ENCODE peak calls at places on chromosome 21, in seven cellular contexts. E, R, D, N, C, V and Q are unnamed samples.
A peak's percentile ranks its signal among the peaks of the same experiment; 100 is the strongest.

GRCh38 chr21:42297372-42297771 is 17.8 kb downstream of the TFF3 start:
- DNase-seq in E (no peak), D (no peak), R (no peak), N (no peak), V (no peak), C (no peak), Q (no peak)

GRCh38 chr21:42107177-42107880 is 36.2 kb downstream of the UMODL1 start:
- DNase-seq in R (no peak), V (no peak), E (no peak), D (peak; percentile 56), N (no peak), C (peak; percentile 78), Q (peak; percentile 46)

GRCh38 chr21:36425286-36425685 is 40.1 kb downstream of the CHAF1B start:
- DNase-seq in D (no peak), V (peak; percentile 39), R (no peak), N (no peak), E (peak; percentile 84), C (no peak), Q (no peak)

GRCh38 chr21:31204801-31205200 is 139.3 kb downstream of the TIAM1 start:
- DNase-seq in C (no peak), R (no peak), V (no peak), E (no peak), N (peak; percentile 75), D (no peak), Q (no peak)

GRCh38 chr21:34511787-34512451 is at the start of gene KCNE1:
- DNase-seq in R (no peak), D (no peak), N (peak; percentile 36), V (no peak), C (no peak), E (no peak), Q (no peak)

GRCh38 chr21:35159881-35160280 is 110.8 kb upstream of the RUNX1 start:
- DNase-seq in C (no peak), E (peak; percentile 66), D (no peak), N (no peak), R (no peak), V (peak; percentile 71), Q (no peak)

GRCh38 chr21:17348357-17348756 is 164.5 kb upstream of the CXADR start:
- DNase-seq in R (no peak), C (no peak), V (no peak), D (no peak), N (no peak), E (no peak), Q (no peak)

GRCh38 chr21:34580181-34580700 is 34.7 kb downstream of the RCAN1 start:
- DNase-seq in C (no peak), D (no peak), V (no peak), R (no peak), E (no peak), N (peak; percentile 94), Q (no peak)

GRCh38 chr21:42125571-42126544 is 54.7 kb downstream of the UMODL1 start:
- DNase-seq in D (peak; percentile 43), R (no peak), V (peak; percentile 30), C (no peak), N (peak; percentile 33), E (peak; percentile 59), Q (peak; percentile 52)

GRCh38 chr21:34670220-34670961 is 1.6 kb downstream of the CLIC6 start:
- DNase-seq in R (peak; percentile 23), V (peak; percentile 26), D (peak; percentile 67), C (peak; percentile 73), E (no peak), N (peak; percentile 16), Q (peak; percentile 66)

GRCh38 chr21:46545911-46546310 is 59.0 kb downstream of the S100B start:
- DNase-seq in V (no peak), C (no peak), D (no peak), E (no peak), N (no peak), R (no peak), Q (no peak)

GRCh38 chr21:18403685-18404084 is at the start of gene TMPRSS15:
- DNase-seq in R (no peak), C (no peak), E (no peak), N (no peak), D (no peak), V (no peak), Q (no peak)

GRCh38 chr21:40070871-40071270 is 203.6 kb downstream of the PCP4 start:
- DNase-seq in V (no peak), R (no peak), D (no peak), N (peak; percentile 34), C (no peak), E (no peak), Q (no peak)

GRCh38 chr21:43302356-43302700 is 124.6 kb downstream of the SIK1 start:
- DNase-seq in E (no peak), R (no peak), C (no peak), D (no peak), N (no peak), V (no peak), Q (no peak)

GRCh38 chr21:42262826-42263225 is 43.9 kb downstream of the ABCG1 start:
- DNase-seq in D (no peak), V (peak; percentile 53), N (peak; percentile 8), E (peak; percentile 24), R (no peak), C (no peak), Q (peak; percentile 53)

GRCh38 chr21:34498623-34499022 is 13.4 kb downstream of the KCNE1 start:
- DNase-seq in V (peak; percentile 71), C (no peak), N (no peak), R (no peak), E (peak; percentile 38), D (no peak), Q (no peak)

GRCh38 chr21:35390013-35390776 is 341.1 kb upstream of the RUNX1 start:
- DNase-seq in D (no peak), C (no peak), V (peak; percentile 68), R (no peak), E (peak; percentile 79), N (no peak), Q (no peak)

GRCh38 chr21:28229811-28230210 is 762.9 kb downstream of the LTN1 start:
- DNase-seq in N (peak; percentile 60), E (peak; percentile 93), D (no peak), C (no peak), V (peak; percentile 83), R (no peak), Q (no peak)

GRCh38 chr21:41566500-41567014 is 58.6 kb upstream of the TMPRSS2 start:
- DNase-seq in E (no peak), V (no peak), C (no peak), N (no peak), D (no peak), R (no peak), Q (no peak)

GRCh38 chr21:15741510-15741909 is 11.7 kb downstream of the USP25 start:
- DNase-seq in N (peak; percentile 69), C (no peak), D (no peak), R (no peak), E (peak; percentile 67), V (no peak), Q (no peak)

GRCh38 chr21:15743593-15743992 is 13.8 kb downstream of the USP25 start:
- DNase-seq in R (no peak), C (no peak), D (no peak), E (no peak), N (peak; percentile 18), V (no peak), Q (no peak)

GRCh38 chr21:15742694-15743093 is 12.9 kb downstream of the USP25 start:
- DNase-seq in V (no peak), D (peak; percentile 43), N (no peak), R (no peak), C (no peak), E (no peak), Q (no peak)

GRCh38 chr21:15742052-15742451 is 12.3 kb downstream of the USP25 start:
- DNase-seq in D (no peak), N (no peak), R (no peak), E (peak; percentile 12), C (no peak), V (peak; percentile 16), Q (no peak)

DNA sequence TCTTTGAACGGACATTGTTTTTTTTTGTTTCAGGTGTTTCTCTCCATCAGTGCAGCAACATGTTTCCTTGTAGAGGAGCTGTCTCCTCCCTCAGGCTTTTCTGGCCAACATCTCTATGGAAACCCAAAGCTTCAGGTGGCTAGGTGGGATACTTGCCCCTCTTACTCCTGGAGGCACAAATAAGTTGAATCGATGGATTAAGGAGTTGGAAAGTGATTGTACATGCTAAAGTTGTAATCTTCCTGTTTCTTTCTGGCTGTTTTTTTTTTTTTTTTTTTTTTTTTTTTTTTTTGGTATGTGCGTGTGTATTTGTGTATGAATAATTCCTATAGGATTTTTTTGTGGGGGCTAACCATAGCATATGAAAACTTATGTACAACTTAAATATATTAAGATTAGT is 10.6 kb downstream of the USP25 start:
- DNase-seq in R (no peak), D (no peak), C (no peak), E (no peak), V (no peak), N (no peak), Q (no peak)
- H2AK5ac ChIP-seq in R (no peak overlapping the region), D (no peak overlapping the region), C (no peak overlapping the region), E (no peak overlapping the region), V (no peak overlapping the region), N (peak overlapping the region; percentile 63), Q (no peak overlapping the region)

GRCh38 chr21:33058468-33059318 is 11.2 kb upstream of the OLIG1 start:
- DNase-seq in D (no peak), N (no peak), V (no peak), R (no peak), E (no peak), C (no peak), Q (no peak)
- H3K4me1 ChIP-seq in D (no peaks in the 10 kb centered on the region), N (no peaks in the 10 kb centered on the region), V (no peaks in the 10 kb centered on the region), R (no peaks in the 10 kb centered on the region), E (no peaks in the 10 kb centered on the region), C (no peaks in the 10 kb centered on the region), Q (no peaks in the 10 kb centered on the region)

GRCh38 chr21:8989261-8989882 is 1532.0 kb upstream of the TPTE start:
- DNase-seq in V (no peak), N (no peak), R (no peak), D (no peak), E (no peak), C (no peak), Q (no peak)
- H2AK5ac ChIP-seq in V (no peak overlapping the region), N (no peak overlapping the region), R (no peak overlapping the region), D (no peak overlapping the region), E (no peak overlapping the region), C (no peak overlapping the region), Q (no peak overlapping the region)

GRCh38 chr21:37917612-37918011 is 1.4 kb upstream of the KCNJ6 start:
- DNase-seq in D (no peak), N (peak; percentile 69), C (no peak), R (no peak), V (peak; percentile 69), E (peak; percentile 87), Q (no peak)

GRCh38 chr21:37915941-37916794 is at the start of gene KCNJ6:
- DNase-seq in V (peak; percentile 75), C (peak; percentile 91), R (peak; percentile 77), N (peak; percentile 64), E (peak; percentile 52), D (peak; percentile 87), Q (peak; percentile 85)

GRCh38 chr21:37915516-37915915 is 741 bp downstream of the KCNJ6 start:
- DNase-seq in V (no peak), C (peak; percentile 65), R (no peak), E (no peak), N (no peak), D (peak; percentile 43), Q (peak; percentile 7)

GRCh38 chr21:37916795-37917142 is 512 bp upstream of the KCNJ6 start:
- DNase-seq in E (no peak), R (peak; percentile 43), C (peak; percentile 89), N (peak; percentile 9), V (peak; percentile 50), D (peak; percentile 83), Q (peak; percentile 76)

DNA sequence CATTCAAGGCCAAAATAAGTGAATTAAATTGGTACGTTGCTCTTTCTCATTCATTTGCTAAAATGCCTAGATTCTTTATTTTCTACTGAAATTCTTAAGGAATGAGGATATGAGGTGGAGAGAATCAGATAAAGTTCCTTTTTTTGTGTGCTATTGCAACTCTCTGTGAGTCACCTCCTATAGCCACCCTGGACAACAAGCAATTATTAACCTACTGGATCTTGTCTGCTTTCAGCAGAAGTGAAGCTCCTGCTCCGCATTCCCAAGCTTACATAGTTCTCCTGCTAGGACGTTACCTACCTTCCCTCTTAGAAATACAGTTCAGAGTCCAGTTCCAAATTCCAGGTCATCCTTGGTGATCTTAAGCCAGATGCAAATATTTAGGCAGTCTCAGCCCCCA is 4.8 kb upstream of the KCNJ6 start:
- DNase-seq in D (no peak), C (no peak), N (peak; percentile 81), E (peak; percentile 22), V (no peak), R (no peak), Q (no peak)
- H3K4me1 ChIP-seq in D (peaks cover 11% of the 10 kb centered on the region), C (peaks cover 1% of the 10 kb centered on the region), N (peaks cover 4% of the 10 kb centered on the region), E (peaks cover 2% of the 10 kb centered on the region), V (peaks cover 10% of the 10 kb centered on the region), R (peaks cover 3% of the 10 kb centered on the region), Q (no peaks in the 10 kb centered on the region)